ENCODE peak calls at places on chromosomes 4 and X, in five cellular contexts. U is A549, R is H1, M is K562, A is HepG2. J is an unnamed sample.

GRCh38 chrX:122739770-122740169 is 444.3 kb upstream of the GRIA3 start:
- DNase-seq in U (peak; percentile 2), R (no peak), M (no peak), A (peak; percentile 0), J (no peak)

GRCh38 chrX:30283456-30284200 is 25.6 kb downstream of the NR0B1 start:
- DNase-seq in U (peak; percentile 93), R (no peak), M (peak; percentile 62), A (peak; percentile 22), J (peak; percentile 93)

GRCh38 chr4:138348055-138348454 is 105.9 kb upstream of the SLC7A11 start:
- DNase-seq in U (no peak), R (no peak), M (no peak), A (peak; percentile 80), J (peak; percentile 22)

GRCh38 chr4:102772738-102773340 is 12.1 kb upstream of the MANBA start:
- DNase-seq in U (no peak), R (no peak), M (no peak), A (no peak), J (no peak)

GRCh38 chr4:64503416-64503815 is 94.2 kb upstream of the TECRL start:
- DNase-seq in U (no peak), R (no peak), M (no peak), A (no peak), J (no peak)

GRCh38 chrX:22409418-22409817 is 136.7 kb downstream of the CBLL2 start:
- DNase-seq in U (no peak), R (no peak), M (no peak), A (no peak), J (no peak)

GRCh38 chrX:3514996-3515395 is 168.5 kb upstream of the MXRA5 start:
- DNase-seq in U (no peak), R (no peak), M (no peak), A (no peak), J (peak; percentile 50)

GRCh38 chrX:153740631-153741222 is 16.1 kb downstream of the ABCD1 start:
- DNase-seq in U (no peak), R (no peak), M (no peak), A (no peak), J (no peak)

GRCh38 chrX:118974908-118975671 is 672 bp downstream of the LONRF3 start:
- DNase-seq in U (peak; percentile 66), R (no peak), M (peak; percentile 60), A (peak; percentile 27), J (no peak)

GRCh38 chr4:94877973-94878372 is 120.2 kb downstream of the BMPR1B start:
- DNase-seq in U (no peak), R (no peak), M (no peak), A (no peak), J (peak; percentile 66)

GRCh38 chr4:115054836-115055235 is 58.6 kb downstream of the NDST4 start:
- DNase-seq in U (no peak), R (no peak), M (no peak), A (peak; percentile 35), J (no peak)

GRCh38 chr4:145546556-145546955 is 64.9 kb downstream of the SMAD1 start:
- DNase-seq in U (no peak), R (no peak), M (no peak), A (no peak), J (no peak)

GRCh38 chr4:137819964-137820383 is 287.7 kb upstream of the PCDH18 start:
- DNase-seq in U (peak; percentile 53), R (peak; percentile 47), M (peak; percentile 6), A (peak; percentile 45), J (peak; percentile 65)

GRCh38 chrX:40061871-40062524 is 35.8 kb downstream of the BCOR start:
- DNase-seq in U (no peak), R (no peak), M (no peak), A (no peak), J (no peak)

GRCh38 chr4:94534401-94535312 is 82.9 kb downstream of the PDLIM5 start:
- DNase-seq in U (no peak), R (no peak), M (peak; percentile 60), A (no peak), J (no peak)

GRCh38 chr4:16916719-16917337 is 18.4 kb upstream of the LDB2 start:
- DNase-seq in U (peak; percentile 63), R (peak; percentile 94), M (peak; percentile 68), A (peak; percentile 63), J (no peak)

GRCh38 chr4:126899382-126899801 is 733.4 kb upstream of the INTU start:
- DNase-seq in U (peak; percentile 1), R (no peak), M (no peak), A (no peak), J (peak; percentile 94)

GRCh38 chr4:156598138-156598681 is 373.4 kb downstream of the PDGFC start:
- DNase-seq in U (no peak), R (no peak), M (no peak), A (no peak), J (peak; percentile 78)

GRCh38 chr4:114597410-114598115 is 1.0 kb upstream of the UGT8 start:
- DNase-seq in U (no peak), R (no peak), M (no peak), A (no peak), J (no peak)

GRCh38 chr4:154807042-154807630 is 26.1 kb downstream of the RBM46 start:
- DNase-seq in U (peak; percentile 33), R (no peak), M (peak; percentile 8), A (peak; percentile 4), J (peak; percentile 54)

GRCh38 chr4:21226637-21227538 is 526.6 kb downstream of the PACRGL start:
- DNase-seq in U (no peak), R (no peak), M (no peak), A (no peak), J (no peak)

GRCh38 chr4:73668806-73669205 is 48.6 kb upstream of the RASSF6 start:
- DNase-seq in U (no peak), R (no peak), M (no peak), A (no peak), J (no peak)

GRCh38 chr4:145890689-145891088 is 47.9 kb downstream of the ZNF827 start:
- DNase-seq in U (no peak), R (no peak), M (no peak), A (no peak), J (no peak)

GRCh38 chr4:168059251-168059650 is 33.1 kb upstream of the ANXA10 start:
- DNase-seq in U (no peak), R (no peak), M (no peak), A (no peak), J (peak; percentile 72)

GRCh38 chr4:7719354-7720174 is 220.1 kb downstream of the AFAP1 start:
- DNase-seq in U (no peak), R (peak; percentile 96), M (peak; percentile 77), A (peak; percentile 29), J (no peak)

GRCh38 chr4:41548305-41548704 is 10.3 kb downstream of the LIMCH1 start:
- DNase-seq in U (no peak), R (no peak), M (no peak), A (no peak), J (no peak)

GRCh38 chr4:113881256-113881655 is 98.2 kb downstream of the ARSJ start:
- DNase-seq in U (no peak), R (no peak), M (no peak), A (no peak), J (peak; percentile 62)

GRCh38 chrX:21166302-21166982 is 207.8 kb upstream of the CNKSR2 start:
- DNase-seq in U (peak; percentile 75), R (no peak), M (no peak), A (peak; percentile 18), J (peak; percentile 25)

GRCh38 chr4:152696764-152697250 is 17.0 kb upstream of the TMEM154 start:
- DNase-seq in U (no peak), R (no peak), M (no peak), A (peak; percentile 63), J (peak; percentile 65)

GRCh38 chr4:7903686-7904085 is 36.0 kb downstream of the AFAP1 start:
- DNase-seq in U (no peak), R (no peak), M (no peak), A (no peak), J (peak; percentile 66)

DNA sequence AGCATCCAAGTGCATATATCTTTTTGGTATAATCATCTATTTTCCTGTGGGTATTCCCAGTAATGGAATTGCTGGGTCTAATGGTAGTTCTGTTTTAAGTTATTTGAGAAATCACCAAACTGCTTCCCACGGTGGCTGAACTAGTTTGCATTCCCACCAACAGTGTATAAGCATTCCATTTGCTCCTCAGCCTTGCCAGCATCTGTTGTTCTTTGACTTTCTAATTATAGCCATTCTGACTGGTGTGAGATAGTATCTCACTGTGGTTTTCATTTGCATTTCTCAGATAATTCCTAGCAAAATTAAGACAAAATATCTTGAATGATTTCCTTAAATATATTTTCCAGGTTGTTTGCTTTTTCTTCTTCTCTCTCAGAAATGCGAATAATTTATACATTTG is 341.1 kb downstream of the GBA3 start:
- DNase-seq in U (no peak), R (no peak), M (no peak), A (no peak), J (no peak)
- TF ChIP-seq MAFK in U (no peak), R (no peak), M (no peak), A (no peak), J (no peak)

DNA sequence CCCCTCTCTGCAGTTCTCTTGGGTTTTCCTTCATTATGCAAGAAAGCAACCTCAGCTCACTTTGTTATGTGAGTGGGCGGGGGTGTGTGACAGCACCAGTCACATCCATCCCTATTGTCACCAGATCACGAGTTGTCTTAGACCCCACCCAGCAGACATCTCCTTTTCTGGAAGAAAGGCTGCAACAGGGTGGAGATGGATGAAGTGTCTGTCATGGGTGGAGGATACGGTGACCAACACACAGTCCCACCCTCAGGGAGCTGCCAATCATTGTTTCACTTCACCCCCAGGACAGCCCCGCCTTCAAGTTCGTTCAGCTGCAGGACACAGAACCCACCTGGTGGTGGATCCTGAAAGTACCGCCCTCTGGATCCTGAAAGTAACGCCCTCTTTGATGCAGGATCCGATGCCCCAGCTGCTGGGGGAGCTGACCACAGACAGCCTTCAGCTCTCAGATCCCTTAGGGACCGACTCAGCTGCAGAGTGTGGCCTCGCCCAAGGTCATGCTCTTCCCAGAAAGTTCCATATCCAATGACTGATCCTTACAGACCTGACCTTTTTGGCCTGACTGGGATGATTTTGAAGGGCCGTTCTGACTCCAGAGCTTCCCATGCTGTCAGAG is 79.7 kb downstream of the SMIM20 start:
- DNase-seq in U (peak; percentile 33), R (peak; percentile 97), M (peak; percentile 53), A (peak; percentile 35), J (no peak)
- TF ChIP-seq CEBPB in U (no peak), R (peak; percentile 41), M (no peak), A (no peak), J (no peak)

GRCh38 chr4:140326395-140326993 is 47.0 kb upstream of the SCOC start:
- DNase-seq in U (peak; percentile 18), R (no peak), M (peak; percentile 22), A (peak; percentile 15), J (peak; percentile 65)
- TF ChIP-seq MAFK in U (no peak), R (no peak), M (no peak), A (no peak), J (no peak)

GRCh38 chr4:704198-704891 is 1.3 kb upstream of the PCGF3 start:
- DNase-seq in U (no peak), R (no peak), M (no peak), A (no peak), J (no peak)
- TF ChIP-seq CEBPB in U (no peak), R (no peak), M (no peak), A (no peak), J (no peak)

GRCh38 chrX:110045988-110046387 is 43.1 kb downstream of the TMEM164 start:
- DNase-seq in U (peak; percentile 18), R (no peak), M (no peak), A (peak; percentile 65), J (no peak)
- TF ChIP-seq MAFK in U (no peak), R (no peak), M (no peak), A (no peak), J (no peak)

J was measured in IMR-90.